ENCODE peak calls at places on chromosomes 5 and 9, in ten cellular contexts. B is Calu3, P is mesothelial cell of epicardium, R is WTC11, Z is AG10803, F is fibroblast of pulmonary artery, I is fibroblast of lung, V is right lobe of liver, N is transverse colon, X is cardiac muscle cell. G is an unnamed sample.
A peak's percentile ranks its signal among the peaks of the same experiment; 100 is the strongest.

GRCh38 chr5:157383151-157383810 is 76.7 kb upstream of the NIPAL4 start:
- DNase-seq in N (no peak), B (no peak), P (no peak), Z (no peak), F (no peak), R (no peak), I (no peak), V (no peak), X (no peak), G (no peak)

GRCh38 chr5:87081511-87082372 is 185.9 kb upstream of the RASA1 start:
- DNase-seq in N (peak; percentile 58), F (no peak), I (no peak), Z (no peak), B (no peak), P (no peak), R (no peak), X (no peak), V (no peak), G (no peak)

GRCh38 chr5:150960791-150961396 is 56.1 kb upstream of the ZNF300 start:
- DNase-seq in I (no peak), P (no peak), R (no peak), X (no peak), V (no peak), F (no peak), N (no peak), Z (no peak), B (no peak), G (no peak)

GRCh38 chr5:123155511-123155923 is 66.5 kb downstream of the PRDM6 start:
- DNase-seq in I (peak; percentile 95), V (no peak), P (no peak), B (no peak), R (no peak), N (no peak), Z (no peak), F (no peak), X (no peak), G (no peak)

GRCh38 chr9:34158362-34158869 is 20.4 kb upstream of the UBAP1 start:
- DNase-seq in R (no peak), N (peak; percentile 15), F (peak; percentile 71), B (no peak), X (peak; percentile 59), P (no peak), Z (peak; percentile 72), V (no peak), I (peak; percentile 77), G (no peak)

GRCh38 chr9:75956161-75956560 is 65.7 kb downstream of the PCSK5 start:
- DNase-seq in X (no peak), Z (no peak), V (no peak), F (no peak), N (no peak), R (no peak), B (no peak), P (no peak), I (no peak), G (no peak)

GRCh38 chr9:27371382-27371781 is 74.4 kb upstream of the EQTN start:
- DNase-seq in V (no peak), B (peak; percentile 48), X (no peak), I (no peak), N (peak; percentile 63), Z (no peak), P (no peak), F (no peak), R (no peak), G (no peak)

GRCh38 chr5:37838152-37838932 is 1.5 kb downstream of the GDNF start:
- DNase-seq in F (peak; percentile 32), N (no peak), X (peak; percentile 39), P (no peak), V (no peak), R (peak; percentile 66), B (no peak), I (no peak), Z (peak; percentile 66), G (no peak)

GRCh38 chr5:134084570-134084969 is 29.9 kb upstream of the TCF7 start:
- DNase-seq in Z (peak; percentile 46), P (no peak), B (no peak), I (peak; percentile 29), F (no peak), X (no peak), N (no peak), V (no peak), R (no peak), G (no peak)

GRCh38 chr5:134083517-134083916 is 31.0 kb upstream of the TCF7 start:
- DNase-seq in N (no peak), V (no peak), Z (peak; percentile 69), F (no peak), R (no peak), X (no peak), B (no peak), P (no peak), I (no peak), G (no peak)

GRCh38 chr5:134079748-134080581 is 34.5 kb upstream of the TCF7 start:
- DNase-seq in I (no peak), R (no peak), B (no peak), Z (no peak), F (no peak), P (no peak), N (no peak), V (no peak), X (no peak), G (no peak)

GRCh38 chr5:134084166-134084565 is 30.3 kb upstream of the TCF7 start:
- DNase-seq in P (no peak), N (no peak), R (no peak), I (no peak), X (no peak), V (no peak), B (no peak), Z (no peak), F (no peak), G (no peak)

DNA sequence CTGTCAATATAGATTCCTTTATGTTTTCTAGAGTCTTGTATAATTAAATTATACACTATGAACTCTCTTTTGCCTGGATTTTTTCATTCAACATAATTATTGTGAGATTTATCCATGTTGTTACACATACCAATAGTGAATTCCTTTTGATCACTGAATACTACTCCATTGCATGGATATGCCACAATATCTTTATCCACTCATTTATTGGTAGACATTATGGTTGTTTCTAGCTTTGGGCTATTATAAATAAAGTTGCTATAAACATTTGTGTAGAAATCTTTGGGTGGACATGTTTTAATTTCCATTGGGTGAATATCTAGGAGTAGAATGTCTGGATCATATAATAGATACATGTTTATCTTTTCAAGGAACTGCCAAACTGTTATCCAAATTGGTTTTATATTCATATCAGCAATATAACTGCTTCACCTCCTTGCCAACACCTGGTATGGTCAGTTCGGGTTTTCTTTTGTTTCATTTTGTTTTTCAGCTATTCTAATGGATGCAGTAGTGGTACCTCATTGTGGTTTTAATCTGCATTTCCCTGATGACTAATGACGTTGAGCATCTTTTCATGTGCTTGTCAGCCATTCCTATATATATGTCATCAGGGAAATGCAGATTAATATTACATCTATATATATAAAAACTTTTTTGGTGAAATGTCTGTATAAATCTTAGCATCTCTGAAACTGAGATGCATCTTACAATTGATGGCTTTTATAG is 32.1 kb upstream of the TCF7 start:
- DNase-seq in R (no peak), F (no peak), P (no peak), I (no peak), B (no peak), V (no peak), X (no peak), Z (no peak), N (no peak), G (no peak)
- TF ChIP-seq CTCF in R (no peak), F (no peak), P (no peak), I (no peak), B (no peak), V (no peak), X (no peak), Z (no peak), N (no peak), G (no peak)

GRCh38 chr5:91927439-91927838 is 544.3 kb upstream of the ARRDC3 start:
- DNase-seq in N (no peak), P (no peak), X (no peak), V (no peak), Z (no peak), B (no peak), R (no peak), F (no peak), I (no peak), G (no peak)

GRCh38 chr5:91925249-91925648 is 542.1 kb upstream of the ARRDC3 start:
- DNase-seq in X (no peak), N (no peak), B (no peak), F (no peak), Z (no peak), P (no peak), V (peak; percentile 58), I (peak; percentile 23), R (no peak), G (no peak)

GRCh38 chr5:91929522-91929817 is 546.4 kb upstream of the ARRDC3 start:
- DNase-seq in I (no peak), Z (no peak), V (no peak), F (no peak), P (no peak), X (no peak), R (no peak), N (no peak), B (no peak), G (no peak)

DNA sequence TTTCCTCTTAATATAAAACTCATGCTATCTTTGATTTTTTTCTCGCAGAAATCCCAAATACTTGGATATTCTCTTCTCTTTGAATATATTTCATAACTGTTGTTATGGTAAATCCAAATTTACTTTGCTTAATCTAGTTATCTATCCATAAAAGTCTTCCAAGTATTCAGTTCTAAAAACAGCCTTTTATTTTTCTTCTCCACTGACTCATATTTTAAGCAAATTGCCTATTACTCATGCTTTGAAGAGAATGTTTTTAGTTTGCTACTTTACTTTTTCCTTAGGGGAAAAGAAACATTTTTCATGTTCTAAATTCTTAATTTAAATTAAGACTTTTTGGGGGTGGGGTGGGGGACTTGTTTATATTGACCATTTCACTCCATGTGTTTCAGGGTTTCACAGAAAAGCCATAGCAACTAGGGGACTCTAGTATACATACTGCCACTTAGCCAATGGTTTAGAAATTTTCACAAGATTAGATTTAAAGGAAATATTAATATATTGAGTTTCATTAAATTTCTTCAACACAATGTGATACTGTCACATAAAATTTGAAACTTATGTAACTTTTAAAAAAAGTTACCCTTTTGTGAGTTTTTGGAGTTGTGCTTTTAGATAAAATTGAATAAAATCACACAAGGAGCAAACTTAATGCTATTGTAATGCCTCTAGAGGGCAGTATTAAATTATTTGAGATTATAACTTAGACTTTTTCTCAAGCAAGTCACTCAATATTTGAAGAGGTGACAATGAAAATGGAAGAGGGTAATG is 545.8 kb upstream of the ARRDC3 start:
- DNase-seq in R (no peak), V (no peak), Z (peak; percentile 22), I (peak; percentile 52), X (peak; percentile 20), N (no peak), B (no peak), P (no peak), F (peak; percentile 32), G (no peak)
- TF ChIP-seq CTCF in R (no peak), V (peak; percentile 62), Z (peak; percentile 58), I (peak; percentile 47), X (peak; percentile 48), N (peak; percentile 40), B (peak; percentile 39), P (peak; percentile 61), F (peak; percentile 55), G (peak; percentile 71)

GRCh38 chr5:179526978-179527377 is 23.4 kb upstream of the RUFY1 start:
- DNase-seq in I (peak; percentile 52), N (no peak), V (no peak), X (no peak), Z (no peak), P (no peak), F (no peak), B (no peak), R (no peak), G (no peak)

GRCh38 chr5:179533907-179534306 is 16.4 kb upstream of the RUFY1 start:
- DNase-seq in X (no peak), B (no peak), R (no peak), I (no peak), N (no peak), F (no peak), Z (no peak), V (no peak), P (no peak), G (no peak)

GRCh38 chr5:179534431-179534830 is 15.9 kb upstream of the RUFY1 start:
- DNase-seq in B (no peak), I (no peak), Z (no peak), F (no peak), X (no peak), P (no peak), V (peak; percentile 29), N (no peak), R (no peak), G (no peak)

GRCh38 chr5:179533024-179533423 is 17.3 kb upstream of the RUFY1 start:
- DNase-seq in F (no peak), X (no peak), R (no peak), P (no peak), B (no peak), I (no peak), N (no peak), V (no peak), Z (no peak), G (no peak)

DNA sequence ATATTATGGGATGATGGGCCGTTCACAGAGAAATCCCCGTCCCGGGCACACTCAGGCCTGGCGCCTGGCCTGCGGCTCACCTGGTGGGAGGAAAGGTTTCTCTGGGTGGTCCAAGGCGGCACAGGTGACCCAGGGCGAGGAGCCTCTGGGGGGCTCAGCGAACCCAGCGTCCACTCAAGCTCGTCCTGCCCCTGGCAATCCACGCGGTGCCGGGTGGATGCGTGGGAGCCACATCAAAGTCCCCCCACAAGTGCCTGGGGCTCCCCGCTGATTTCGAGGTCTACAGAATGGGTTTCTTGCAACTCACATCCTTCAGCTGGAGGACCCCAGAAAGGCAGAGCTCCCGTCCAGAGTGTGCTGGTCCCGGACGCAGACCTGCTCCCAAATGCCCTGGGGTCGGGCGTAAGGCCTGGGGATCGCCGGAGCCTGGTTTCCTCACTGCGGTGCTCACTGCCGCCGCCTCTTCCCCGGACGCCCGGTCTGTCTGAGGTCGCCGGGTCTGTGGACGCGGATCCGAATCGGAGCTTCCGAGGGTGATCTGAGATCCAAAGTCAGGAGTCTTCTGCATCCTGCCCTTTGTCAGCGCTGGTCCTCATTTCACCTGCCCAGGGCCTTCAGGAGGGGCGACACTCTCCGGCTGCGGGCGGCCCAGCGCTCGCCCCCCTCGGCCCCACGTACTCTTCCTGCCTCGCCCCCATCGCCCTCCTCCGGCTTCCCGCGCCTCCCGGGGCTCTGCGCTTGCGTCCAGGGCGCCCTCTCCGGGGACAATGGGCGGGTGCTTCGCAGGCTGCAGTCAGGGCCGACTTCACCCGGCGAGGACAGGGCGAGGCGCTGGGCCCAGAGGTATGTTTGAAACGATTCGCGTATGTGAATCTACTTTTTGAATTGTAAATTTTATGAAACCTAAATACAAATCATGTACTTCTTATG is 20.0 kb upstream of the RUFY1 start:
- DNase-seq in P (peak; percentile 67), V (peak; percentile 68), I (peak; percentile 48), B (no peak), N (peak; percentile 72), Z (peak; percentile 25), X (peak; percentile 39), R (peak; percentile 78), F (peak; percentile 24), G (peak; percentile 64)
- TF ChIP-seq CTCF in P (no peak), V (peak; percentile 39), I (no peak), B (no peak), N (peak; percentile 21), Z (peak; percentile 20), X (peak; percentile 45), R (no peak), F (no peak), G (peak; percentile 40)

GRCh38 chr9:95133351-95133724 is 184.2 kb downstream of the FANCC start:
- DNase-seq in V (no peak), N (no peak), P (no peak), R (no peak), Z (no peak), I (no peak), B (no peak), F (no peak), X (no peak), G (no peak)
- TF ChIP-seq CTCF in V (no peak), N (no peak), P (no peak), R (no peak), Z (no peak), I (no peak), B (no peak), F (no peak), X (no peak), G (no peak)

G was measured in progenitor cell of endocrine pancreas.